ENCODE peak calls at places on chromosomes 13 and 19, in eight cellular contexts. K, I, F, Q, X, R, B and Y are unnamed samples.

GRCh38 chr19:15449620-15450527 is at the start of gene WIZ:
- DNase-seq in K (peak; percentile 80), I (peak; percentile 73), F (peak; percentile 80), Q (peak; percentile 72), X (peak; percentile 66), R (peak; percentile 20), B (no peak), Y (peak; percentile 66)

GRCh38 chr19:44770550-44771257 is 7.0 kb upstream of the CBLC start:
- DNase-seq in K (peak; percentile 99), I (peak; percentile 78), F (peak; percentile 97), Q (peak; percentile 91), X (peak; percentile 57), R (peak; percentile 74), B (peak; percentile 95), Y (peak; percentile 99)

GRCh38 chr19:14476663-14477401 is 1.7 kb upstream of the PTGER1 start:
- DNase-seq in K (no peak), I (no peak), F (no peak), Q (peak; percentile 95), X (peak; percentile 40), R (peak; percentile 54), B (no peak), Y (peak; percentile 73)

GRCh38 chr13:80134360-80134759 is 206.6 kb downstream of the SPRY2 start:
- DNase-seq in K (no peak), I (no peak), F (no peak), Q (no peak), X (no peak), R (no peak), B (no peak), Y (no peak)

GRCh38 chr13:74367193-74367592 is 233.0 kb upstream of the KLF12 start:
- DNase-seq in K (no peak), I (no peak), F (no peak), Q (no peak), X (no peak), R (no peak), B (no peak), Y (no peak)

GRCh38 chr13:80084086-80084676 is 256.7 kb downstream of the SPRY2 start:
- DNase-seq in K (no peak), I (no peak), F (no peak), Q (peak; percentile 98), X (no peak), R (peak; percentile 81), B (peak; percentile 38), Y (peak; percentile 10)

GRCh38 chr19:33063356-33064116 is 1.2 kb downstream of the RHPN2 start:
- DNase-seq in K (peak; percentile 24), I (no peak), F (no peak), Q (peak; percentile 28), X (no peak), R (no peak), B (peak; percentile 35), Y (no peak)

GRCh38 chr13:100954430-100955361 is 280.1 kb upstream of the TMTC4 start:
- DNase-seq in K (no peak), I (no peak), F (no peak), Q (peak; percentile 14), X (no peak), R (no peak), B (peak; percentile 20), Y (no peak)

GRCh38 chr19:28130066-28130511 is 1082.9 kb downstream of the UQCRFS1 start:
- DNase-seq in K (no peak), I (no peak), F (no peak), Q (no peak), X (no peak), R (no peak), B (no peak), Y (no peak)

GRCh38 chr19:42074513-42075363 is 1.2 kb upstream of the ZNF574 start:
- DNase-seq in K (no peak), I (no peak), F (no peak), Q (peak; percentile 13), X (no peak), R (no peak), B (no peak), Y (peak; percentile 68)

GRCh38 chr19:13151605-13152355 is 1.6 kb downstream of the IER2 start:
- DNase-seq in K (peak; percentile 97), I (peak; percentile 98), F (peak; percentile 97), Q (peak; percentile 96), X (peak; percentile 96), R (peak; percentile 91), B (peak; percentile 89), Y (peak; percentile 95)

GRCh38 chr13:75963318-75963717 is 327.2 kb downstream of the LMO7 start:
- DNase-seq in K (no peak), I (no peak), F (no peak), Q (peak; percentile 22), X (no peak), R (peak; percentile 8), B (no peak), Y (peak; percentile 31)

GRCh38 chr19:6038634-6039405 is 60.9 kb upstream of the RANBP3 start:
- DNase-seq in K (no peak), I (peak; percentile 24), F (no peak), Q (peak; percentile 49), X (no peak), R (no peak), B (no peak), Y (no peak)

GRCh38 chr13:26929971-26930730 is 169.6 kb upstream of the GPR12 start:
- DNase-seq in K (peak; percentile 89), I (peak; percentile 83), F (peak; percentile 47), Q (peak; percentile 57), X (peak; percentile 79), R (no peak), B (peak; percentile 87), Y (peak; percentile 56)

GRCh38 chr19:28519950-28520861 is 692.7 kb downstream of the UQCRFS1 start:
- DNase-seq in K (no peak), I (peak; percentile 41), F (no peak), Q (no peak), X (no peak), R (peak; percentile 13), B (no peak), Y (no peak)

GRCh38 chr13:40120781-40121180 is 465.3 kb downstream of the COG6 start:
- DNase-seq in K (no peak), I (no peak), F (no peak), Q (peak; percentile 63), X (no peak), R (no peak), B (no peak), Y (no peak)

GRCh38 chr19:10009269-10009665 is 1.0 kb downstream of the COL5A3 start:
- DNase-seq in K (peak; percentile 79), I (no peak), F (no peak), Q (peak; percentile 41), X (no peak), R (peak; percentile 87), B (no peak), Y (no peak)

GRCh38 chr19:48619692-48620565 is 623 bp downstream of the SPHK2 start:
- DNase-seq in K (no peak), I (no peak), F (no peak), Q (no peak), X (no peak), R (no peak), B (no peak), Y (no peak)

GRCh38 chr19:40240332-40240731 is 13.8 kb upstream of the CCNP start:
- DNase-seq in K (no peak), I (no peak), F (no peak), Q (no peak), X (no peak), R (no peak), B (no peak), Y (no peak)

GRCh38 chr19:38173324-38174041 is 50.5 kb downstream of the DPF1 start:
- DNase-seq in K (no peak), I (peak; percentile 80), F (no peak), Q (no peak), X (no peak), R (peak; percentile 36), B (no peak), Y (no peak)

GRCh38 chr13:22940090-22940710 is 240.6 kb upstream of the SGCG start:
- DNase-seq in K (no peak), I (no peak), F (no peak), Q (no peak), X (no peak), R (no peak), B (no peak), Y (no peak)

GRCh38 chr13:28492527-28493367 is 2.2 kb downstream of the FLT1 start:
- DNase-seq in K (no peak), I (no peak), F (no peak), Q (peak; percentile 78), X (no peak), R (no peak), B (no peak), Y (no peak)